ENCODE peak calls at places on chromosomes 1 and 21, in four cellular contexts. Z is heart left ventricle, K is IMR-90, H is AG09319. Y is an unnamed sample.

GRCh38 chr21:31198575-31198974 is 145.5 kb downstream of the TIAM1 start:
- DNase-seq in Z (no peak), K (peak), H (no peak), Y (no peak)

GRCh38 chr1:17624540-17625256 is 85.2 kb downstream of the ARHGEF10L start:
- DNase-seq in K (peak), Z (peak), H (no peak), Y (no peak)

GRCh38 chr1:75632350-75632949 is 21.5 kb upstream of the SLC44A5 start:
- DNase-seq in Z (no peak), K (peak), H (peak), Y (no peak)

GRCh38 chr1:167681024-167681423 is 40.8 kb upstream of the MPZL1 start:
- DNase-seq in K (no peak), H (no peak), Z (no peak), Y (no peak)

GRCh38 chr1:110241516-110241915 is 31.4 kb downstream of the KCNC4 start:
- DNase-seq in K (no peak), H (no peak), Z (no peak), Y (no peak)

GRCh38 chr1:214970016-214970415 is 112.5 kb upstream of the KCNK2 start:
- DNase-seq in Z (no peak), H (no peak), K (peak), Y (no peak)

GRCh38 chr1:228065543-228066347 is 16.8 kb upstream of the ARF1 start:
- DNase-seq in K (no peak), H (no peak), Z (no peak), Y (no peak)

GRCh38 chr1:210800756-210801155 is 333.2 kb downstream of the KCNH1 start:
- DNase-seq in H (no peak), K (peak), Z (no peak), Y (no peak)

GRCh38 chr1:205832326-205832751 is 17.6 kb downstream of the PM20D1 start:
- DNase-seq in Z (no peak), K (no peak), H (no peak), Y (no peak)

GRCh38 chr1:87024936-87025537 is 110.6 kb downstream of the HS2ST1 start:
- DNase-seq in Z (no peak), K (peak), H (peak), Y (no peak)
- TF ChIP-seq CTCF in Z (peak), K (peak), H (peak), Y (no peak)

DNA sequence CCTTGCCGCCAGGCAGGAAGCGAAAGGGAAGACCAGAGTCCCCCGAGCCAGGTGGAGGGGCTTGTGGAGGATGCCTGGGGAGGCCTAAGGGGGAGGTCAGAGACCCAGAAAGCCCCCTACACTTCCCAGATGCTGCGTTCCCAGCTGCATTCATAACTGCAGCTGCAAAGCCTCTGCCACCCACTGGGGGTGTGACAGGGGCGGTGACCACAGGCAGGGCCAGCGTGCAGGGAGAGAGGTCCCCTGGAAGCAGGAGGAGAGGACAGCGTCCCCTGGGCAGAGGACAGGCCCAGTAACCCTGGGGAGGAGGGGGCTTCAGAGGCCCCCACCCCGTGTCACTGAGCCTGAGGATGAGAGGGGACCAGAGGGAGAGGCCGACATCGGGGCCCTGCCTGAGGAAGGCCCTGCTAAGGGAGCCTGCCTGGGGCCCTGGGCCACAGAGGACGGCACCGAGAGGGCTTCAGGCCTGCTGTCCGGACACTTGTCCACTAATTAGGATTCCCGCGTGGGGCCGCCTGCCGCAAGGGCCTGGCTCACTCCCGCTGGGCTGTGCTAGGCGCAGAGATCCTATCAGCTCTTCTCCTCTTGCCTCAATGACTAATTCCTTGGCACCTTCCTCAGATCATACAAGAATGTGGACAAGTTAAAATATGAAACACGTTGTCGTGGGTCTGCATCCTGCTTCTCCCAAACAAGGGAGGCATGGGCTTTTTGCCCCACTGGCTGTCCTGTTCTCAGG is 49.1 kb upstream of the CCDC27 start:
- DNase-seq in H (no peak), Z (no peak), K (peak), Y (no peak)
- TF ChIP-seq CTCF in H (no peak), Z (no peak), K (no peak), Y (no peak)

GRCh38 chr21:33308586-33309490 is 15.9 kb upstream of the IFNAR1 start:
- DNase-seq in Z (no peak), H (no peak), K (peak), Y (no peak)
- TF ChIP-seq CTCF in Z (no peak), H (no peak), K (no peak), Y (no peak)

GRCh38 chr1:178733972-178734371 is 8.9 kb downstream of the RALGPS2 start:
- DNase-seq in H (no peak), K (no peak), Z (no peak), Y (no peak)
- TF ChIP-seq CTCF in H (no peak), K (peak), Z (no peak), Y (peak)

GRCh38 chr1:28235746-28236655 is at the start of gene ATP5IF1:
- DNase-seq in H (peak), Z (peak), K (peak), Y (peak)
- TF ChIP-seq CTCF in H (no peak), Z (no peak), K (no peak), Y (no peak)

DNA sequence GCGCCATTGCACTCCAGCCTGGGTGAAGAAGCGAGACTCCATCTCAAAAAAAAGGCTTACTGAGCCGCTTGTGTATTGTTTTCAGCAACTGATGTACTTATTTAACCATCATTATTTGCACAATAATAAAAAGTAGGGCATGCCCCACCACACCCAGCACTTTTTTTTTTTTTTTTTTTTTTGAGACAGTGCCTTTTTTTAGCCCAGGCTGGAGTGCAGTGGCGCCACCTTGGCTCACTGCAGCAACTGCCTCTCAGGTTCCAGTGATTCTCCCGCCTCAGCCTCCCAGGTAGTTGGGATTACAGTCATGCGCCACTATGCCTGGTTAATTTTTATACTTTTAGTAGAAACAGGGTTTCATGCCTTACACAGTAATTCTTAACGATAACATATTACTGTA is 12.2 kb upstream of the TRNAU1AP start:
- DNase-seq in Z (no peak), K (no peak), H (no peak), Y (no peak)
- TF ChIP-seq CTCF in Z (no peak), K (peak), H (peak), Y (no peak)

GRCh38 chr21:32414579-32415358 is 2.3 kb downstream of the EVA1C start:
- DNase-seq in H (no peak), Z (no peak), K (peak), Y (no peak)

GRCh38 chr21:32412162-32412997 is at the start of gene EVA1C:
- DNase-seq in H (no peak), K (peak), Z (peak), Y (peak)

GRCh38 chr21:32413697-32414578 is 1.4 kb downstream of the EVA1C start:
- DNase-seq in Z (no peak), H (no peak), K (no peak), Y (no peak)

GRCh38 chr21:32411366-32412161 is 942 bp upstream of the EVA1C start:
- DNase-seq in Z (peak), K (peak), H (no peak), Y (peak)

DNA sequence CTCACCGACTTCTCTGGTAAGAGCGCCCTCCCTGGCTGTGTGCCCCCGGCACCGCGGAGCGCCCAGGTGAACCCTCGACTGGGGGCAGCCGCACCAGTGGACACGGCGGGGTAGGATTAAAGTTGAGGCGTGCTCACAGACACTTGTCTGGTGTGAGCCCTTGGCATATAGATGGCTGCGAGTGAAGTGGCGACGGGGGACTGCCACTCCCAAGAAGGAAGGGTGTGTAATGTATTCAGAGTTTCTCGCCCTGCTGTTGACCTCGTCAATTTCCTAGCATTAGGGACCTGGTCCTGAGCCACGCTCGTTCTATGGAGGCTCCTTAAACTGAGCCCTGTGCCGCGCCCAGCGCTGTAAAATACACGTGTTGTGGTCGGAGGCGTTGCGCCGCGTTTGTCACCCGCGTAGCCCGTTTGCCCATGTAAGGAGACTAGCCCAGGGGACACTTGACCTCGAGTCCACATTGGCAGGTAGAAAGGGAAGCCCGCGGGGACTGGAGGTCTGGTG is 545 bp downstream of the EVA1C start:
- DNase-seq in H (no peak), K (no peak), Z (peak), Y (peak)
- TF ChIP-seq CTCF in H (no peak), K (no peak), Z (no peak), Y (no peak)

DNA sequence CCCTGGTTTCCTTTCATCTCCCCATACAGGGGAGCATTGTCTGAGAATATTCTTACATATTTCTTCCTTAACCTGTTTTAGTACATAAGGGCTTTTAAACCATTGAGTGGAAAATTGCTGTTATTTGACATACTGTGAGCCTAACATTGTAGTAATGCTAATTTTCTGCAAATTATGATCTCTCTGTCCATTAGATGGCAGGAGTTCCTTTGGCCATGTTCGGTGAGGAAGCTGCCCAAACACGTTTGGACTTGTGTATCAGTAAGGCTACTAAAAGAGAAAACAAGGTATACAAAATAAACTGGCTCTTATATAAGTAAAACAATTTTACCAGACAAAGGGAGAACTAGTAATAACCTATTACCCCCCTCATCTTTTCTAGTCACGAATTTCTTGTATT is 29.2 kb downstream of the CDC7 start:
- DNase-seq in K (peak), H (no peak), Z (no peak), Y (no peak)
- TF ChIP-seq CTCF in K (peak), H (peak), Z (peak), Y (peak)

Y was measured in natural killer cell.